ENCODE peak calls at places on chromosome 21, in four cellular contexts. K is IMR-90, B is OCI-LY7, M is SK-N-SH. T is an unnamed sample.

GRCh38 chr21:29125979-29126378 is 4.5 kb upstream of the MAP3K7CL start:
- DNase-seq in K (no peak), B (no peak), M (no peak), T (no peak)

GRCh38 chr21:42937960-42938580 is 12.6 kb upstream of the ERVH48-1 start:
- DNase-seq in K (no peak), B (no peak), M (no peak), T (no peak)

GRCh38 chr21:14878971-14879370 is 185.8 kb downstream of the NRIP1 start:
- DNase-seq in K (no peak), B (no peak), M (no peak), T (no peak)

GRCh38 chr21:38797470-38797869 is 8.3 kb upstream of the ETS2 start:
- DNase-seq in K (no peak), B (no peak), M (peak), T (no peak)

GRCh38 chr21:16535100-16535418 is 805.3 kb downstream of the USP25 start:
- DNase-seq in K (peak), B (no peak), M (peak), T (no peak)

GRCh38 chr21:33478858-33479678 is 706 bp downstream of the TMEM50B start:
- DNase-seq in K (peak), B (peak), M (peak), T (peak)

GRCh38 chr21:14734191-14734590 is 188.1 kb upstream of the SAMSN1 start:
- DNase-seq in K (no peak), B (no peak), M (no peak), T (no peak)

GRCh38 chr21:36563301-36563926 is 83.5 kb upstream of the CLDN14 start:
- DNase-seq in K (no peak), B (no peak), M (no peak), T (no peak)

GRCh38 chr21:14273736-14274538 is 58.0 kb downstream of the RBM11 start:
- DNase-seq in K (no peak), B (no peak), M (no peak), T (peak)

GRCh38 chr21:31509108-31510017 is 150.1 kb upstream of the SOD1 start:
- DNase-seq in K (no peak), B (peak), M (no peak), T (peak)

GRCh38 chr21:42024261-42024877 is 14.2 kb upstream of the ZBTB21 start:
- DNase-seq in K (no peak), B (no peak), M (no peak), T (no peak)

GRCh38 chr21:31117046-31117916 is 79.0 kb upstream of the KRTAP19-8 start:
- DNase-seq in K (peak), B (no peak), M (no peak), T (no peak)

GRCh38 chr21:35010450-35010849 is 38.7 kb downstream of the RUNX1 start:
- DNase-seq in K (no peak), B (no peak), M (no peak), T (no peak)

GRCh38 chr21:30058928-30059327 is 107.7 kb downstream of the CLDN17 start:
- DNase-seq in K (no peak), B (no peak), M (no peak), T (no peak)

GRCh38 chr21:35619184-35619583 is 441.1 kb downstream of the SETD4 start:
- DNase-seq in K (peak), B (no peak), M (no peak), T (no peak)

GRCh38 chr21:31870472-31870871 is 2.3 kb upstream of the HUNK start:
- DNase-seq in K (no peak), B (no peak), M (no peak), T (no peak)

GRCh38 chr21:14755086-14755485 is 209.0 kb upstream of the SAMSN1 start:
- DNase-seq in K (no peak), B (no peak), M (no peak), T (no peak)

GRCh38 chr21:37631319-37632117 is 264.9 kb downstream of the DYRK1A start:
- DNase-seq in K (no peak), B (no peak), M (no peak), T (peak)

GRCh38 chr21:41761211-41762181 is 5.4 kb downstream of the RIPK4 start:
- DNase-seq in K (no peak), B (no peak), M (no peak), T (peak)

DNA sequence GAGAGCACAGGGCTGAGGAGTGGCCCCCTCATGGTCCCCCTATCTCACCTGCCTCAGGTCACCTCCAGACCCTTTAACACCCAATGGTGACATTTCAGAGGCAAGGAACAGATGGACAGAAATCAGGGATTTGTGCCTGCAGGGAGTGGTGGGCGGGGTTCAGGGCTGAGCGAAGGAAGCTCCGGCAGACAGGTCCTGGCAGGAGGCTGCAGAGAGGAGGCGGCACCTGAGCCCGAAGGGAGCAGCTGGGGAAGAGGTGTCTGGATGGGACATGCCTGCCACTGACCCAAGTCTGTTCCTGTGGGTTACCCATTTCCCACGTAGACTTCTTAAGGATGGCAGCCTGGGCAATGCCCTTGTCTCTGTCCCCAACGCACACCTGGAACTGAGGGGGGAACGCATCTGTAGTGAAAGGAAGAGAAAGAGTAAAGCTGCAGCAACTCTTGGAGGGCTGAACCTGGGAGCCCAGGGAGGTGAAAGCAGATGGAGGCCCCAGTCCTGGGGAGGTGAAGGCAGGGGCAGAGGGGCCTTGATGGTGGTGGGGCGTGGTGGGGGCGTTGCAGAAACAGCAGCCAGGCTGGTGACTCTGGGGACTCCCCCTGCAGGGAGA is 61.6 kb upstream of the ADARB1 start:
- DNase-seq in K (no peak), B (no peak), M (no peak), T (peak)
- H2AFZ ChIP-seq in K (peak), B (no peak), M (peak), T (peak)

DNA sequence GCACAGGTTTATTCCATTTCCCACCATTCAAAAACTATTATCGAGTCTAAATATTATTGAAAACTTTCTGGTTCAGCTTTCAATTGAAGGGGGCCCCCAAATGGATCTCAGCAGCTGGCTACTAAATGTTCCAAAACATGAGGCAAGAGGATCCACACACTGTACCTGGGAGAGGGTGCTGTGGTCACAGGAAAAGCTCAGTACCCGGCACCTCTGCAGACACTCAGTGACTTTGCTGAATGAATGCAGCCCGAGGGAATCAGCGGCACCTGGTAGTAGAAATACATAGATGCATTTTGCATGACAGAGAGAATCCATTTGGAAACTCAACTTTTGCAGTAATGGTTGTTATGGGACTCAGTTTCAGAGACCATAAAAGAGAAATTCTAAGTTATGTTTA is 89.3 kb downstream of the PCP4 start:
- DNase-seq in K (no peak), B (no peak), M (no peak), T (peak)
- H3K4me2 ChIP-seq in K (no peak), B (no peak), M (no peak), T (no peak)

GRCh38 chr21:18987515-18988026 is 584.0 kb upstream of the TMPRSS15 start:
- DNase-seq in K (no peak), B (no peak), M (no peak), T (peak)
- H2AFZ ChIP-seq in K (no peak), B (no peak), M (no peak), T (peak)

GRCh38 chr21:26686705-26687104 is 113.6 kb upstream of the CYYR1 start:
- DNase-seq in K (no peak), B (no peak), M (no peak), T (no peak)

GRCh38 chr21:26684866-26685265 is 111.8 kb upstream of the CYYR1 start:
- DNase-seq in K (no peak), B (no peak), M (no peak), T (no peak)

GRCh38 chr21:26683996-26684395 is 110.9 kb upstream of the CYYR1 start:
- DNase-seq in K (no peak), B (no peak), M (no peak), T (no peak)

DNA sequence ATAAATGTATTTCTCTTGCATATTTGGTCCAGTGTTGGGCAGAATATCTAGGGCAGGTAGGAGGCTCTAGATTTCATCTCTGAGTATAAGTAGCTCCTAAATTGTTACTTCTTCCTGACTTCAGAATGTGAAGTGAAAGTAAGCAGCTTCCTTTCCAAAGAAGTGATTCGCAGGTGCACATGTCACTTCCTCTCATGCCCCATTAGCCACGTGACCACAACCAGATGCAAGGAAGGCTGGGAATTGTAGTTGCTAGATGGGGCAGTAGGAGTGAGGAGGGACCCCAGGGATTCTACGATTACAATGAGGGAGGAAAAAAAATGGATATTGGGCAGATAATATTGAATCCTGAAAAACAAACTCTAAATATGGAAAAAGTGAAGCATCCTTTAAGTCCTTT is 113.2 kb upstream of the CYYR1 start:
- DNase-seq in K (peak), B (peak), M (peak), T (peak)
- H3K4me2 ChIP-seq in K (peak), B (peak), M (no peak), T (peak)

T was measured in GM23338.